ENCODE peak calls at places on chromosome 19, in eight cellular contexts. One of them, this sample, is unnamed.

GRCh38 chr19:49676136-49676689 is 858 bp upstream of the PRMT1 start:
- DNase-seq in left ventricle myocardium superior: peak; percentile 84
- DNase-seq in HTR-8/SVneo: peak; percentile 78
- DNase-seq in CD4-positive, CD25-positive, alpha-beta regulatory T cell: no peak
- DNase-seq in fibroblast of the aortic adventitia: peak; percentile 97
- DNase-seq in M059J: peak; percentile 86
- DNase-seq in HEK293T: peak; percentile 71
- DNase-seq in nucleus accumbens: peak; percentile 80
- DNase-seq in this sample: no peak

GRCh38 chr19:33649919-33650305 is 28.2 kb downstream of the CHST8 start:
- DNase-seq in nucleus accumbens: no peak
- DNase-seq in HTR-8/SVneo: no peak
- DNase-seq in HEK293T: no peak
- DNase-seq in M059J: peak; percentile 1
- DNase-seq in left ventricle myocardium superior: no peak
- DNase-seq in CD4-positive, CD25-positive, alpha-beta regulatory T cell: no peak
- DNase-seq in fibroblast of the aortic adventitia: no peak
- DNase-seq in this sample: no peak

GRCh38 chr19:10402441-10403038 is 802 bp downstream of the CDC37 start:
- DNase-seq in M059J: peak; percentile 48
- DNase-seq in fibroblast of the aortic adventitia: peak; percentile 44
- DNase-seq in HTR-8/SVneo: no peak
- DNase-seq in HEK293T: no peak
- DNase-seq in CD4-positive, CD25-positive, alpha-beta regulatory T cell: no peak
- DNase-seq in left ventricle myocardium superior: no peak
- DNase-seq in nucleus accumbens: no peak
- DNase-seq in this sample: no peak

GRCh38 chr19:10968527-10969081 is 7.8 kb downstream of the SMARCA4 start:
- DNase-seq in HEK293T: no peak
- DNase-seq in M059J: no peak
- DNase-seq in left ventricle myocardium superior: no peak
- DNase-seq in nucleus accumbens: no peak
- DNase-seq in fibroblast of the aortic adventitia: no peak
- DNase-seq in CD4-positive, CD25-positive, alpha-beta regulatory T cell: no peak
- DNase-seq in HTR-8/SVneo: no peak
- DNase-seq in this sample: no peak

GRCh38 chr19:19740755-19741154 is 7.8 kb upstream of the ZNF14 start:
- DNase-seq in nucleus accumbens: no peak
- DNase-seq in fibroblast of the aortic adventitia: no peak
- DNase-seq in HEK293T: peak; percentile 2
- DNase-seq in left ventricle myocardium superior: no peak
- DNase-seq in HTR-8/SVneo: no peak
- DNase-seq in CD4-positive, CD25-positive, alpha-beta regulatory T cell: no peak
- DNase-seq in M059J: no peak
- DNase-seq in this sample: no peak

GRCh38 chr19:4304509-4305252 is at the start of gene FSD1:
- DNase-seq in fibroblast of the aortic adventitia: peak; percentile 42
- DNase-seq in nucleus accumbens: no peak
- DNase-seq in HEK293T: peak; percentile 98
- DNase-seq in CD4-positive, CD25-positive, alpha-beta regulatory T cell: peak; percentile 71
- DNase-seq in left ventricle myocardium superior: peak; percentile 51
- DNase-seq in HTR-8/SVneo: peak; percentile 92
- DNase-seq in M059J: peak; percentile 66
- DNase-seq in this sample: no peak

GRCh38 chr19:33781996-33782395 is 14.7 kb upstream of the KCTD15 start:
- DNase-seq in CD4-positive, CD25-positive, alpha-beta regulatory T cell: no peak
- DNase-seq in M059J: peak; percentile 38
- DNase-seq in HEK293T: no peak
- DNase-seq in left ventricle myocardium superior: no peak
- DNase-seq in HTR-8/SVneo: no peak
- DNase-seq in nucleus accumbens: no peak
- DNase-seq in fibroblast of the aortic adventitia: no peak
- DNase-seq in this sample: no peak

GRCh38 chr19:31348416-31349159 is 648 bp downstream of the TSHZ3 start:
- DNase-seq in HEK293T: no peak
- DNase-seq in left ventricle myocardium superior: peak; percentile 61
- DNase-seq in M059J: no peak
- DNase-seq in fibroblast of the aortic adventitia: peak; percentile 45
- DNase-seq in HTR-8/SVneo: no peak
- DNase-seq in CD4-positive, CD25-positive, alpha-beta regulatory T cell: no peak
- DNase-seq in nucleus accumbens: no peak
- DNase-seq in this sample: no peak

GRCh38 chr19:7637374-7638256 is 705 bp downstream of the STXBP2 start:
- DNase-seq in HTR-8/SVneo: no peak
- DNase-seq in M059J: no peak
- DNase-seq in fibroblast of the aortic adventitia: no peak
- DNase-seq in CD4-positive, CD25-positive, alpha-beta regulatory T cell: peak; percentile 24
- DNase-seq in nucleus accumbens: no peak
- DNase-seq in left ventricle myocardium superior: peak; percentile 69
- DNase-seq in HEK293T: no peak
- DNase-seq in this sample: no peak

GRCh38 chr19:15263361-15263985 is 31.2 kb upstream of the EPHX3 start:
- DNase-seq in HEK293T: no peak
- DNase-seq in fibroblast of the aortic adventitia: no peak
- DNase-seq in left ventricle myocardium superior: no peak
- DNase-seq in HTR-8/SVneo: no peak
- DNase-seq in nucleus accumbens: no peak
- DNase-seq in CD4-positive, CD25-positive, alpha-beta regulatory T cell: no peak
- DNase-seq in M059J: no peak
- DNase-seq in this sample: no peak

GRCh38 chr19:45117666-45118065 is 24.7 kb downstream of the PPP1R37 start:
- DNase-seq in fibroblast of the aortic adventitia: no peak
- DNase-seq in M059J: no peak
- DNase-seq in left ventricle myocardium superior: no peak
- DNase-seq in nucleus accumbens: no peak
- DNase-seq in CD4-positive, CD25-positive, alpha-beta regulatory T cell: no peak
- DNase-seq in HTR-8/SVneo: no peak
- DNase-seq in HEK293T: no peak
- DNase-seq in this sample: no peak

GRCh38 chr19:571127-571974 is 1.0 kb upstream of the BSG start:
- DNase-seq in nucleus accumbens: no peak
- DNase-seq in left ventricle myocardium superior: peak; percentile 44
- DNase-seq in HEK293T: peak; percentile 32
- DNase-seq in CD4-positive, CD25-positive, alpha-beta regulatory T cell: no peak
- DNase-seq in M059J: peak; percentile 73
- DNase-seq in HTR-8/SVneo: no peak
- DNase-seq in fibroblast of the aortic adventitia: peak; percentile 30
- DNase-seq in this sample: no peak

GRCh38 chr19:56091751-56092546 is 29.1 kb downstream of the ZNF787 start:
- DNase-seq in nucleus accumbens: no peak
- DNase-seq in HEK293T: no peak
- DNase-seq in HTR-8/SVneo: no peak
- DNase-seq in M059J: no peak
- DNase-seq in CD4-positive, CD25-positive, alpha-beta regulatory T cell: no peak
- DNase-seq in left ventricle myocardium superior: no peak
- DNase-seq in fibroblast of the aortic adventitia: no peak
- DNase-seq in this sample: no peak

GRCh38 chr19:8577247-8577646 is at the start of gene MYO1F:
- DNase-seq in nucleus accumbens: peak; percentile 5
- DNase-seq in left ventricle myocardium superior: peak; percentile 70
- DNase-seq in fibroblast of the aortic adventitia: no peak
- DNase-seq in HTR-8/SVneo: no peak
- DNase-seq in HEK293T: no peak
- DNase-seq in CD4-positive, CD25-positive, alpha-beta regulatory T cell: peak; percentile 37
- DNase-seq in M059J: no peak
- DNase-seq in this sample: no peak

GRCh38 chr19:30522359-30522758 is 150.2 kb downstream of the ZNF536 start:
- DNase-seq in M059J: no peak
- DNase-seq in nucleus accumbens: no peak
- DNase-seq in HTR-8/SVneo: no peak
- DNase-seq in CD4-positive, CD25-positive, alpha-beta regulatory T cell: no peak
- DNase-seq in left ventricle myocardium superior: no peak
- DNase-seq in fibroblast of the aortic adventitia: no peak
- DNase-seq in HEK293T: no peak
- DNase-seq in this sample: no peak

GRCh38 chr19:49684251-49684982 is 5.0 kb upstream of the ADM5 start:
- DNase-seq in nucleus accumbens: no peak
- DNase-seq in M059J: no peak
- DNase-seq in HEK293T: peak; percentile 40
- DNase-seq in CD4-positive, CD25-positive, alpha-beta regulatory T cell: no peak
- DNase-seq in fibroblast of the aortic adventitia: no peak
- DNase-seq in HTR-8/SVneo: no peak
- DNase-seq in left ventricle myocardium superior: no peak
- DNase-seq in this sample: no peak

GRCh38 chr19:7366701-7367420 is 18.1 kb downstream of the ARHGEF18 start:
- DNase-seq in fibroblast of the aortic adventitia: peak; percentile 50
- DNase-seq in left ventricle myocardium superior: no peak
- DNase-seq in HEK293T: no peak
- DNase-seq in M059J: peak; percentile 68
- DNase-seq in CD4-positive, CD25-positive, alpha-beta regulatory T cell: peak; percentile 66
- DNase-seq in HTR-8/SVneo: no peak
- DNase-seq in nucleus accumbens: no peak
- DNase-seq in this sample: no peak

GRCh38 chr19:21947775-21948174 is 63.0 kb downstream of the ZNF208 start:
- DNase-seq in fibroblast of the aortic adventitia: peak; percentile 1
- DNase-seq in left ventricle myocardium superior: no peak
- DNase-seq in M059J: no peak
- DNase-seq in nucleus accumbens: no peak
- DNase-seq in HTR-8/SVneo: no peak
- DNase-seq in CD4-positive, CD25-positive, alpha-beta regulatory T cell: peak; percentile 9
- DNase-seq in HEK293T: peak; percentile 5
- DNase-seq in this sample: no peak

GRCh38 chr19:29528350-29528945 is 2.7 kb downstream of the VSTM2B start:
- DNase-seq in CD4-positive, CD25-positive, alpha-beta regulatory T cell: peak; percentile 72
- DNase-seq in M059J: peak; percentile 27
- DNase-seq in fibroblast of the aortic adventitia: peak; percentile 53
- DNase-seq in HTR-8/SVneo: peak; percentile 62
- DNase-seq in nucleus accumbens: peak; percentile 49
- DNase-seq in HEK293T: peak; percentile 84
- DNase-seq in left ventricle myocardium superior: peak; percentile 75
- DNase-seq in this sample: peak; percentile 5

GRCh38 chr19:1875646-1876493 is 9.4 kb downstream of the ABHD17A start:
- DNase-seq in left ventricle myocardium superior: peak; percentile 96
- DNase-seq in fibroblast of the aortic adventitia: peak; percentile 80
- DNase-seq in CD4-positive, CD25-positive, alpha-beta regulatory T cell: peak; percentile 94
- DNase-seq in nucleus accumbens: peak; percentile 87
- DNase-seq in HTR-8/SVneo: peak; percentile 86
- DNase-seq in M059J: peak; percentile 90
- DNase-seq in HEK293T: peak; percentile 88
- DNase-seq in this sample: no peak

GRCh38 chr19:17165715-17166114 is 49.4 kb upstream of the USE1 start:
- DNase-seq in CD4-positive, CD25-positive, alpha-beta regulatory T cell: no peak
- DNase-seq in HEK293T: no peak
- DNase-seq in nucleus accumbens: no peak
- DNase-seq in left ventricle myocardium superior: no peak
- DNase-seq in M059J: no peak
- DNase-seq in HTR-8/SVneo: no peak
- DNase-seq in fibroblast of the aortic adventitia: no peak
- DNase-seq in this sample: no peak

GRCh38 chr19:13926715-13927114 is 11.5 kb downstream of the PODNL1 start:
- DNase-seq in M059J: no peak
- DNase-seq in HTR-8/SVneo: no peak
- DNase-seq in fibroblast of the aortic adventitia: no peak
- DNase-seq in left ventricle myocardium superior: no peak
- DNase-seq in nucleus accumbens: no peak
- DNase-seq in CD4-positive, CD25-positive, alpha-beta regulatory T cell: no peak
- DNase-seq in HEK293T: no peak
- DNase-seq in this sample: no peak

GRCh38 chr19:1377965-1378785 is 5.5 kb upstream of the NDUFS7 start:
- DNase-seq in M059J: no peak
- DNase-seq in HEK293T: no peak
- DNase-seq in CD4-positive, CD25-positive, alpha-beta regulatory T cell: no peak
- DNase-seq in nucleus accumbens: no peak
- DNase-seq in fibroblast of the aortic adventitia: no peak
- DNase-seq in left ventricle myocardium superior: no peak
- DNase-seq in HTR-8/SVneo: no peak
- DNase-seq in this sample: no peak

GRCh38 chr19:4758659-4759058 is 32.9 kb upstream of the FEM1A start:
- DNase-seq in CD4-positive, CD25-positive, alpha-beta regulatory T cell: no peak
- DNase-seq in left ventricle myocardium superior: no peak
- DNase-seq in HEK293T: no peak
- DNase-seq in M059J: no peak
- DNase-seq in fibroblast of the aortic adventitia: no peak
- DNase-seq in HTR-8/SVneo: no peak
- DNase-seq in nucleus accumbens: no peak
- DNase-seq in this sample: no peak

GRCh38 chr19:46205183-46205984 is 24.2 kb upstream of the IGFL1 start:
- DNase-seq in fibroblast of the aortic adventitia: no peak
- DNase-seq in CD4-positive, CD25-positive, alpha-beta regulatory T cell: no peak
- DNase-seq in left ventricle myocardium superior: no peak
- DNase-seq in HTR-8/SVneo: no peak
- DNase-seq in HEK293T: no peak
- DNase-seq in M059J: no peak
- DNase-seq in nucleus accumbens: no peak
- DNase-seq in this sample: no peak

GRCh38 chr19:56091066-56091490 is 30.0 kb downstream of the ZNF787 start:
- DNase-seq in HTR-8/SVneo: no peak
- DNase-seq in HEK293T: no peak
- DNase-seq in left ventricle myocardium superior: no peak
- DNase-seq in CD4-positive, CD25-positive, alpha-beta regulatory T cell: no peak
- DNase-seq in fibroblast of the aortic adventitia: peak; percentile 41
- DNase-seq in M059J: no peak
- DNase-seq in nucleus accumbens: peak; percentile 37
- DNase-seq in this sample: no peak

GRCh38 chr19:55259540-55260210 is 858 bp upstream of the PPP6R1 start:
- DNase-seq in fibroblast of the aortic adventitia: no peak
- DNase-seq in CD4-positive, CD25-positive, alpha-beta regulatory T cell: no peak
- DNase-seq in HEK293T: no peak
- DNase-seq in left ventricle myocardium superior: peak; percentile 53
- DNase-seq in HTR-8/SVneo: no peak
- DNase-seq in M059J: no peak
- DNase-seq in nucleus accumbens: no peak
- DNase-seq in this sample: no peak